ENCODE peak calls at places on chromosomes 16 and 17, in seven cellular contexts. F is H1, P is SK-N-SH, U is K562, O is GM12878, L is HCT116, C is HepG2. G is an unnamed sample.
A peak's percentile ranks its signal among the peaks of the same experiment; 100 is the strongest.

GRCh38 chr17:16419074-16419928 is 3.9 kb downstream of the TRPV2 start:
- DNase-seq in F (no peak), P (peak; percentile 78), U (peak; percentile 61), O (peak; percentile 59), L (no peak), C (peak; percentile 54), G (no peak)

GRCh38 chr17:82202981-82203380 is 9.7 kb downstream of the CCDC57 start:
- DNase-seq in F (no peak), P (peak; percentile 10), U (no peak), O (no peak), L (no peak), C (no peak), G (no peak)

GRCh38 chr17:68356520-68356919 is 65.2 kb downstream of the ARSG start:
- DNase-seq in F (no peak), P (no peak), U (no peak), O (peak; percentile 51), L (no peak), C (no peak), G (no peak)

GRCh38 chr16:23824909-23825308 is 10.9 kb upstream of the PRKCB start:
- DNase-seq in F (no peak), P (no peak), U (no peak), O (no peak), L (no peak), C (no peak), G (no peak)

GRCh38 chr16:5504028-5504758 is 406.6 kb upstream of the EEF2KMT start:
- DNase-seq in F (no peak), P (peak; percentile 69), U (no peak), O (no peak), L (no peak), C (no peak), G (no peak)

GRCh38 chr16:74921051-74921450 is 63.9 kb downstream of the WDR59 start:
- DNase-seq in F (no peak), P (no peak), U (no peak), O (no peak), L (no peak), C (no peak), G (no peak)

GRCh38 chr17:35069311-35069710 is 5.8 kb upstream of the RFFL start:
- DNase-seq in F (no peak), P (no peak), U (no peak), O (no peak), L (no peak), C (no peak), G (no peak)

GRCh38 chr16:8370374-8371015 is 219.8 kb downstream of the TMEM114 start:
- DNase-seq in F (no peak), P (no peak), U (no peak), O (no peak), L (no peak), C (peak; percentile 28), G (no peak)

GRCh38 chr17:48054238-48055185 is 6.4 kb downstream of the NFE2L1 start:
- DNase-seq in F (peak; percentile 89), P (peak; percentile 97), U (peak; percentile 69), O (no peak), L (no peak), C (no peak), G (no peak)

GRCh38 chr17:42340691-42341127 is 47.5 kb downstream of the STAT3 start:
- DNase-seq in F (no peak), P (no peak), U (no peak), O (no peak), L (no peak), C (no peak), G (no peak)

GRCh38 chr17:9208381-9208780 is 187.1 kb downstream of the NTN1 start:
- DNase-seq in F (no peak), P (no peak), U (no peak), O (no peak), L (no peak), C (no peak), G (peak; percentile 63)

GRCh38 chr16:89324056-89325010 is 106.8 kb downstream of the ZNF778 start:
- DNase-seq in F (no peak), P (no peak), U (no peak), O (peak; percentile 90), L (no peak), C (no peak), G (no peak)

GRCh38 chr17:260031-260791 is 78.8 kb upstream of the DOC2B start:
- DNase-seq in F (peak; percentile 64), P (no peak), U (no peak), O (no peak), L (no peak), C (no peak), G (no peak)

GRCh38 chr17:9669551-9670008 is 24.3 kb downstream of the USP43 start:
- DNase-seq in F (no peak), P (no peak), U (no peak), O (no peak), L (no peak), C (no peak), G (no peak)

GRCh38 chr16:31167315-31167714 is 12.6 kb upstream of the FUS start:
- DNase-seq in F (no peak), P (no peak), U (no peak), O (no peak), L (no peak), C (no peak), G (no peak)

GRCh38 chr16:10852948-10853347 is 24.1 kb upstream of the CIITA start:
- DNase-seq in F (no peak), P (no peak), U (no peak), O (no peak), L (no peak), C (no peak), G (no peak)

DNA sequence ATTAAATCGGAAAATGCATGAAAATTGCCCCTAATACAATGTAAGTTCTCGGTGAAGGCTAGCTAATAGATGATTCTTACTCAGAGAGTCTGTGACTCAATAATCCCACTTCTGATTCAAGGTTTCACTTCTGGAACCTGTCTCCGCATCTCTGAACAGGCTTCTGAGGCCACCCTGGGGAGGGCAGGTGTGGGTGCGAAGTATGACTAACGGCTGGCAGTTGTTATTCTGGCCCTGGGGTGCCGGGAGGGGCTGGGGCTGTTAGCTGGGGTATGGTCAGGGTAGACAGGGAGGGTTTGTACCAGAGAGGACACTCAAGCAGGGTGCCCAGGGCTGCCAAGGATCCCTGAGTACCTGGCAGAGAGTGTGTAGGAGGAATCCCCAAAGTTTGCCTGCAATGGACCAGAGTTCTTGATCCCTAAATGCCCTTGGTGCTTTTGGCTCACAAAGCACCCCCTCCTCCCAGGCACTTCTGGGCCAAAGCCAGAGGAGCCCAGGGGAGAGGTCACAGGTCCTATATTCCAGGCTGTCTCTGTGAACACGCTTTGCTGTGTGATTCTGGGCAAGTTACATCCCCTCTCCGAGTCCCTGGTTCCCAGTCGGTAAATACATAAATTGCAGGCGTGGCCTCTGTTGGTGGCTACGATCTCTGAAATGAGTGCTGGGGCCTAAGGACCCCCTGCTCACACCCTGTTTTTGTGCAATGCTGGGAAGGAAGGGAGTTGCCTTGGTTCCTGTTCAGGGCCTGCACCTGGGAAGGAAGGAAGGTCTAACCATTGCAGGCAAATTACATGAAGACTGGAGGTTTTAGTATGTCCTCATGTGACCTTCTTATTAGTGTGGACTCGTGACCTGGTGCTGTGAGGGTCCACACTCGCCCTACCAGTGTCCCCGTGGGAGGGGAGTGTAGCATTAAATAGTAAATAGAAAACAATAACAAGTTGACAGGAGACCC is 49.9 kb upstream of the CPNE2 start:
- DNase-seq in F (no peak), P (no peak), U (no peak), O (peak; percentile 88), L (no peak), C (no peak), G (no peak)
- TF ChIP-seq JUND in F (no peak), P (no peak), U (no peak), O (peak; percentile 68), L (no peak), C (no peak), G (no peak)

GRCh38 chr17:72022328-72022727 is 98.5 kb upstream of the SOX9 start:
- DNase-seq in F (no peak), P (no peak), U (no peak), O (no peak), L (no peak), C (no peak), G (no peak)
- TF ChIP-seq JUND in F (no peak), P (no peak), U (no peak), O (no peak), L (no peak), C (no peak), G (no peak)

GRCh38 chr17:58327363-58328194 is 1.0 kb downstream of the TSPOAP1 start:
- DNase-seq in F (no peak), P (peak; percentile 44), U (no peak), O (no peak), L (no peak), C (no peak), G (no peak)

GRCh38 chr17:58329035-58329807 is 626 bp upstream of the TSPOAP1 start:
- DNase-seq in F (peak; percentile 69), P (peak; percentile 73), U (peak; percentile 59), O (peak; percentile 97), L (no peak), C (peak; percentile 38), G (no peak)

GRCh38 chr17:58329808-58330543 is 1.4 kb upstream of the TSPOAP1 start:
- DNase-seq in F (no peak), P (no peak), U (no peak), O (peak; percentile 85), L (no peak), C (no peak), G (no peak)

GRCh38 chr17:58326609-58327341 is 1.8 kb downstream of the TSPOAP1 start:
- DNase-seq in F (no peak), P (peak; percentile 22), U (no peak), O (no peak), L (no peak), C (no peak), G (no peak)

DNA sequence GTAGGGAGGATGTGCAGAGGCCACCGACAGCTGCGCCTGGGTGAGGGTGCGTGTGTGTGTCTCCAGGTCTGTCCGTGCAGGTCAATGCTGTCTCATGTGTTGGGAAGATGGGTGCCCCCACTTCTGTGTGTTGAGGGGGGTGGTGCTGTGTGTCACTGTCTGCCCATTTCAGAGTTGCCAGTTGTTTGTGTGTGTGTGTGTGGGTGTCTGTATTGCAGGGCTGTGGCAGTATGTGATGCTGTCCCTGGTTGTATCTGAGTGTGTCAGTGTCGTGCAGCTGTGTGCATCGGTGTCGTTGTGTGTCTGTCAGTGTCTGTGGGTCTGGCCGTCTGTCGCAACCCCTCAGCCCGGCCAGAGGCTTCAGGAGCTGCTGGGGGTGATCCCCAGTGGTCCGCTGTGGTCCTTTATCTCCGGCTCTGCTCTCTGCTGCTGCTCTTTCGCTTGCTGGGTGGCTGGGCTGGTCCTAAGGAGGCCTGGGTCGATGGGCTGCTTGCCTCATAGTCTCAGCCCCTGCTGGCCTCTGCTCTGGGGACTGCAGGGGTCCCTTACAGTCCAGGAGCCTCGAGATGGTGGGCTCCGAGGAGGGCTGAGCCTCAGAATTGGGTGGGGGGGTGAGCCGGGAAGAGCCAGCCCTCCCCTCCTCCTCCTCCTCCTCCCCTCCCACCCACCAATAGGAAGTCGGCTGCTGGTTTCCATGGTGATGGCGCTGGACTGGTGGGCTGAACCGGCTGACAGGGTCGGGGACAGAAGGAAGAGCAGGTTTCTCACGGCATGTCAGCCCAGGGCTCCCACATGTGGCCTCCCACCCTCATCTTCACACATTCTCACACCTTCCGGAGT is at the start of gene TSPOAP1:
- DNase-seq in F (peak; percentile 84), P (peak; percentile 95), U (peak; percentile 75), O (peak; percentile 95), L (no peak), C (no peak), G (no peak)
- TF ChIP-seq JUND in F (no peak), P (no peak), U (peak; percentile 11), O (no peak), L (no peak), C (no peak), G (no peak)

DNA sequence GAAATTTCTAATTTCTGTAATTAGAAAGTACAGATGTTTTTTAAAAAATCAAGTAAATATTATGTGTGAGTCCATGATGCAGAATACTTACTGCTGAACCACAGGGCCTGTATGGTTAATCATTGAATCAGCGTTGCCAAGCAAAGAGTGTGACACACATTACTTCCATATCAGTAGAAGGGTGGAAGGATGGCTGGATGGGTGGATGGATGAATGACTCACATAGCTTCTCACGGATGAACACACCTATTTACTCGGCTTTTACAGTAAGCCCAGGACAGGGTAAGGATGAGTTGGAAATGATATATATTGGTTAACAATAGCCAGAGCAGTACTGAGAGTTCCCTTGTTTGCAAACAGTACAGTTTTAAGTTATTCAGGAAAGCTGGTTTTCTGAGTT is 495.9 kb upstream of the RBFOX1 start:
- DNase-seq in F (no peak), P (no peak), U (no peak), O (no peak), L (no peak), C (no peak), G (no peak)
- TF ChIP-seq JUND in F (no peak), P (no peak), U (no peak), O (no peak), L (no peak), C (no peak), G (no peak)

G was measured in T47D.